ENCODE peak calls at places on chromosomes 4 and X, in four cellular contexts. B, D, A and W are unnamed samples.

GRCh38 chrX:74015379-74016019 is 288.5 kb upstream of the ZCCHC13 start:
- DNase-seq in B (peak; percentile 84), D (peak; percentile 78), A (peak; percentile 14), W (peak; percentile 31)

GRCh38 chrX:41538707-41539106 is 91.6 kb downstream of the NYX start:
- DNase-seq in B (no peak), D (no peak), A (no peak), W (no peak)

GRCh38 chr4:189059996-189060570 is 880.6 kb upstream of the FRG1 start:
- DNase-seq in B (no peak), D (no peak), A (no peak), W (no peak)

GRCh38 chrX:25968920-25969319 is 169.2 kb upstream of the MAGEB18 start:
- DNase-seq in B (peak; percentile 27), D (no peak), A (no peak), W (peak; percentile 13)

GRCh38 chr4:71441186-71442169 is 102.7 kb downstream of the SLC4A4 start:
- DNase-seq in B (peak; percentile 40), D (no peak), A (no peak), W (no peak)

GRCh38 chr4:151226004-151226932 is 50.7 kb upstream of the PRSS48 start:
- DNase-seq in B (peak; percentile 46), D (no peak), A (no peak), W (no peak)

GRCh38 chr4:122658818-122659295 is 38.0 kb upstream of the IL21 start:
- DNase-seq in B (no peak), D (no peak), A (no peak), W (no peak)

GRCh38 chr4:174038481-174038880 is 245.0 kb downstream of the FBXO8 start:
- DNase-seq in B (no peak), D (no peak), A (no peak), W (no peak)

GRCh38 chr4:17332483-17332882 is 179.4 kb downstream of the QDPR start:
- DNase-seq in B (no peak), D (no peak), A (no peak), W (no peak)

GRCh38 chrX:50779694-50780093 is 34.3 kb downstream of the SHROOM4 start:
- DNase-seq in B (no peak), D (no peak), A (no peak), W (no peak)

GRCh38 chr4:110107868-110108267 is 90.5 kb downstream of the ELOVL6 start:
- DNase-seq in B (no peak), D (no peak), A (no peak), W (no peak)

GRCh38 chrX:5295004-5295403 is 933.7 kb downstream of the NLGN4X start:
- DNase-seq in B (no peak), D (no peak), A (no peak), W (no peak)

GRCh38 chr4:69116645-69117321 is 20.5 kb downstream of the UGT2B7 start:
- DNase-seq in B (no peak), D (no peak), A (no peak), W (no peak)

GRCh38 chrX:20254712-20255299 is 11.9 kb downstream of the RPS6KA3 start:
- DNase-seq in B (no peak), D (no peak), A (no peak), W (no peak)

GRCh38 chr4:3771932-3772495 is 5.8 kb downstream of the ADRA2C start:
- DNase-seq in B (no peak), D (no peak), A (no peak), W (no peak)

GRCh38 chr4:82601242-82602015 is 39.6 kb upstream of the TMEM150C start:
- DNase-seq in B (no peak), D (no peak), A (no peak), W (no peak)

GRCh38 chr4:38377195-38377594 is 286.8 kb upstream of the KLF3 start:
- DNase-seq in B (no peak), D (no peak), A (no peak), W (no peak)

GRCh38 chrX:19721726-19722370 is 165.6 kb downstream of the SH3KBP1 start:
- DNase-seq in B (no peak), D (peak; percentile 37), A (peak; percentile 16), W (no peak)

GRCh38 chrX:14698770-14699169 is 169.4 kb downstream of the GLRA2 start:
- DNase-seq in B (peak; percentile 16), D (no peak), A (no peak), W (no peak)

GRCh38 chr4:77599378-77599777 is 6.2 kb upstream of the CXCL13 start:
- DNase-seq in B (peak; percentile 52), D (no peak), A (no peak), W (peak; percentile 27)

GRCh38 chr4:129062580-129062979 is 30.8 kb downstream of the SCLT1 start:
- DNase-seq in B (no peak), D (no peak), A (no peak), W (no peak)
- H3K9me3 ChIP-seq in B (peaks cover 28% of the 10 kb centered on the region), D (peaks cover 9% of the 10 kb centered on the region), A (peaks cover 97% of the 10 kb centered on the region), W (no peaks in the 10 kb centered on the region)

GRCh38 chrX:110786486-110786885 is 9.1 kb downstream of the CHRDL1 start:
- DNase-seq in B (no peak), D (no peak), A (no peak), W (no peak)
- H3K27ac ChIP-seq in B (no peak overlapping the region), D (no peak overlapping the region), A (no peak overlapping the region), W (no peak overlapping the region)

DNA sequence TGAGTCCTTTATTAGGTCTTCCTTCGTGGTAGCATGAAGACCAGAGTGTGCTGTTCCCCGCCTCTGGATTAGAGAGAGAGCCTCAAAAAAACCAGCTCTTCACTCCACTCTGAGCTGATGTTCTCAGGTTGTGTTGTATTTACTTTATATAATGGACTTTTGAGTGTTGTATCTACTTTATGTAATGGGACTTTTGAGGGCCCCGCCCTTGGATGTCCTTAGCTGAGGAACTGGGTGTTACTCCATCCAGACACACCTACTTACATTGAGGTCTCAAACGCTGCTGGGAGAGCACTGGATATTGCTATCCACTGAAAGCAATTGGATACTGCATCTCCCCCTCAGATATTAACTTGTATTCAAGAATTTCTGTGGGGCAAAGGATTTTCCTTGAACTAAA is 28.2 kb downstream of the ATP8A1 start:
- DNase-seq in B (no peak), D (no peak), A (no peak), W (no peak)
- H3K4me1 ChIP-seq in B (peaks cover 4% of the 10 kb centered on the region), D (peaks cover 19% of the 10 kb centered on the region), A (peaks cover 54% of the 10 kb centered on the region), W (no peaks in the 10 kb centered on the region)

DNA sequence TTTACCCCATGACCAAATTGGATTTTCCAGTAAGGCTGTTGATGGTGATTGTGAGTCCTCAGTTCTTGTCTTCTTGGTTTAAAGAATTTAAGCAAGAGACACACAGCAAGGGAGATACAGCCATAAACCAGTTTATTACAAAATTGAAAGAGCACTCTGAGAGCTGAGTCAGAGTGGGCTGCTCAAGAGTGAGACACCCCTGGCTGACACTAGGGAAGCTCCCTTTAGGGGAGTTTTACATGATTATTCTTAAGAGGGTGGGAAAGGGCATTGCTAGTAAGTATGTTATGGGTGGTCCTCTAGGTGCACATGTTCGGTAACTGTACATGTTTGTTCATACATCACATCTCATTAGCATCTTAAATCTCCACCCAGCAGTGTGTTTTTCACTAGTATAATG is 18.8 kb upstream of the ZNF81 start:
- DNase-seq in B (no peak), D (no peak), A (no peak), W (no peak)
- H3K9me3 ChIP-seq in B (no peaks in the 10 kb centered on the region), D (no peaks in the 10 kb centered on the region), A (no peaks in the 10 kb centered on the region), W (no peaks in the 10 kb centered on the region)